ENCODE peak calls at places on chromosomes 5 and 9, in eight cellular contexts. One of them, this sample, is unnamed.

GRCh38 chr5:151357097-151357496 is 9.7 kb upstream of the SLC36A2 start:
- DNase-seq in GM04504: no peak
- DNase-seq in CD8-positive, alpha-beta T cell: no peak
- DNase-seq in ureter: no peak
- DNase-seq in SW480: no peak
- DNase-seq in retina: no peak
- DNase-seq in GM12892: no peak
- DNase-seq in adipocyte: no peak
- DNase-seq in this sample: no peak

GRCh38 chr5:57889558-57889957 is 406.9 kb upstream of the ACTBL2 start:
- DNase-seq in GM04504: peak
- DNase-seq in CD8-positive, alpha-beta T cell: no peak
- DNase-seq in ureter: peak
- DNase-seq in SW480: peak
- DNase-seq in retina: no peak
- DNase-seq in GM12892: no peak
- DNase-seq in adipocyte: peak
- DNase-seq in this sample: peak

GRCh38 chr9:16873131-16873787 is 2.8 kb upstream of the BNC2 start:
- DNase-seq in GM04504: peak
- DNase-seq in CD8-positive, alpha-beta T cell: no peak
- DNase-seq in ureter: no peak
- DNase-seq in SW480: no peak
- DNase-seq in retina: no peak
- DNase-seq in GM12892: no peak
- DNase-seq in adipocyte: peak
- DNase-seq in this sample: no peak

GRCh38 chr5:169116961-169117461 is 183.9 kb downstream of the SLIT3 start:
- DNase-seq in GM04504: no peak
- DNase-seq in CD8-positive, alpha-beta T cell: no peak
- DNase-seq in ureter: no peak
- DNase-seq in SW480: peak
- DNase-seq in retina: no peak
- DNase-seq in GM12892: no peak
- DNase-seq in adipocyte: no peak
- DNase-seq in this sample: no peak

GRCh38 chr5:53126514-53126913 is 17.0 kb upstream of the MOCS2 start:
- DNase-seq in GM04504: no peak
- DNase-seq in CD8-positive, alpha-beta T cell: no peak
- DNase-seq in ureter: no peak
- DNase-seq in SW480: no peak
- DNase-seq in retina: no peak
- DNase-seq in GM12892: no peak
- DNase-seq in adipocyte: peak
- DNase-seq in this sample: no peak

GRCh38 chr5:144711172-144711571 is 540.5 kb downstream of the KCTD16 start:
- DNase-seq in GM04504: no peak
- DNase-seq in CD8-positive, alpha-beta T cell: no peak
- DNase-seq in ureter: no peak
- DNase-seq in SW480: no peak
- DNase-seq in retina: no peak
- DNase-seq in GM12892: no peak
- DNase-seq in adipocyte: no peak
- DNase-seq in this sample: no peak

GRCh38 chr9:34158362-34158869 is 20.4 kb upstream of the UBAP1 start:
- DNase-seq in GM04504: no peak
- DNase-seq in CD8-positive, alpha-beta T cell: no peak
- DNase-seq in ureter: no peak
- DNase-seq in SW480: peak
- DNase-seq in retina: no peak
- DNase-seq in GM12892: no peak
- DNase-seq in adipocyte: peak
- DNase-seq in this sample: no peak

GRCh38 chr9:131773911-131774379 is 34.1 kb upstream of the RAPGEF1 start:
- DNase-seq in GM04504: peak
- DNase-seq in CD8-positive, alpha-beta T cell: no peak
- DNase-seq in ureter: no peak
- DNase-seq in SW480: peak
- DNase-seq in retina: peak
- DNase-seq in GM12892: no peak
- DNase-seq in adipocyte: peak
- DNase-seq in this sample: no peak

GRCh38 chr9:14780251-14780650 is 57.7 kb upstream of the CER1 start:
- DNase-seq in GM04504: no peak
- DNase-seq in CD8-positive, alpha-beta T cell: no peak
- DNase-seq in ureter: no peak
- DNase-seq in SW480: no peak
- DNase-seq in retina: no peak
- DNase-seq in GM12892: no peak
- DNase-seq in adipocyte: no peak
- DNase-seq in this sample: no peak

GRCh38 chr5:126028336-126028735 is 394.9 kb upstream of the GRAMD2B start:
- DNase-seq in GM04504: no peak
- DNase-seq in CD8-positive, alpha-beta T cell: no peak
- DNase-seq in ureter: no peak
- DNase-seq in SW480: no peak
- DNase-seq in retina: no peak
- DNase-seq in GM12892: no peak
- DNase-seq in adipocyte: no peak
- DNase-seq in this sample: no peak

GRCh38 chr9:35661756-35662350 is 3.1 kb downstream of the ARHGEF39 start:
- DNase-seq in GM04504: no peak
- DNase-seq in CD8-positive, alpha-beta T cell: peak
- DNase-seq in ureter: no peak
- DNase-seq in SW480: no peak
- DNase-seq in retina: no peak
- DNase-seq in GM12892: no peak
- DNase-seq in adipocyte: no peak
- DNase-seq in this sample: no peak

GRCh38 chr9:76013797-76014196 is 123.3 kb downstream of the PCSK5 start:
- DNase-seq in GM04504: no peak
- DNase-seq in CD8-positive, alpha-beta T cell: no peak
- DNase-seq in ureter: no peak
- DNase-seq in SW480: no peak
- DNase-seq in retina: no peak
- DNase-seq in GM12892: no peak
- DNase-seq in adipocyte: no peak
- DNase-seq in this sample: no peak

GRCh38 chr5:116358911-116359418 is 215.7 kb downstream of the SEMA6A start:
- DNase-seq in GM04504: no peak
- DNase-seq in CD8-positive, alpha-beta T cell: no peak
- DNase-seq in ureter: no peak
- DNase-seq in SW480: no peak
- DNase-seq in retina: no peak
- DNase-seq in GM12892: no peak
- DNase-seq in adipocyte: no peak
- DNase-seq in this sample: no peak

GRCh38 chr5:34959323-34959722 is 30.0 kb downstream of the DNAJC21 start:
- DNase-seq in GM04504: peak
- DNase-seq in CD8-positive, alpha-beta T cell: no peak
- DNase-seq in ureter: no peak
- DNase-seq in SW480: no peak
- DNase-seq in retina: no peak
- DNase-seq in GM12892: peak
- DNase-seq in adipocyte: peak
- DNase-seq in this sample: peak

GRCh38 chr5:74903165-74903787 is 37.1 kb upstream of the FAM169A start:
- DNase-seq in GM04504: no peak
- DNase-seq in CD8-positive, alpha-beta T cell: no peak
- DNase-seq in ureter: peak
- DNase-seq in SW480: peak
- DNase-seq in retina: no peak
- DNase-seq in GM12892: no peak
- DNase-seq in adipocyte: no peak
- DNase-seq in this sample: no peak

GRCh38 chr5:179439181-179439990 is 94.1 kb upstream of the ADAMTS2 start:
- DNase-seq in GM04504: no peak
- DNase-seq in CD8-positive, alpha-beta T cell: no peak
- DNase-seq in ureter: no peak
- DNase-seq in SW480: no peak
- DNase-seq in retina: peak
- DNase-seq in GM12892: no peak
- DNase-seq in adipocyte: no peak
- DNase-seq in this sample: no peak

GRCh38 chr9:109901191-109901590 is 121.2 kb downstream of the PALM2AKAP2 start:
- DNase-seq in GM04504: peak
- DNase-seq in CD8-positive, alpha-beta T cell: no peak
- DNase-seq in ureter: no peak
- DNase-seq in SW480: no peak
- DNase-seq in retina: no peak
- DNase-seq in GM12892: no peak
- DNase-seq in adipocyte: no peak
- DNase-seq in this sample: no peak

This sample was measured in HS-5.